ENCODE peak calls at places on chromosomes 7 and 10, in eight cellular contexts. V is kidney tubule cell, B is CD14-positive monocyte, D is DMS79 treated with DMSO at 0.1 percent for 48 hours, O is dermis microvascular lymphatic vessel endothelial cell, P is T-helper 2 cell, R is right lobe of liver, W is EH. H is an unnamed sample.

GRCh38 chr10:137606-138005 is 2.4 kb downstream of the ZMYND11 start:
- DNase-seq in V (peak), B (no peak), D (no peak), O (no peak), P (no peak), R (no peak), W (peak), H (peak)

GRCh38 chr7:43193905-43194304 is 81.5 kb downstream of the HECW1 start:
- DNase-seq in V (no peak), B (no peak), D (no peak), O (no peak), P (no peak), R (no peak), W (no peak), H (no peak)

GRCh38 chr7:105224884-105225651 is 163.7 kb downstream of the SRPK2 start:
- DNase-seq in V (peak), B (no peak), D (no peak), O (peak), P (peak), R (no peak), W (peak), H (peak)

GRCh38 chr7:100220833-100221718 is 1.3 kb downstream of the PVRIG start:
- DNase-seq in V (no peak), B (no peak), D (no peak), O (no peak), P (peak), R (no peak), W (no peak), H (no peak)

GRCh38 chr10:102678842-102679289 is 34.6 kb downstream of the TRIM8 start:
- DNase-seq in V (peak), B (peak), D (no peak), O (peak), P (no peak), R (peak), W (peak), H (peak)

GRCh38 chr7:85840532-85840931 is 653.7 kb upstream of the SEMA3D start:
- DNase-seq in V (no peak), B (no peak), D (no peak), O (no peak), P (no peak), R (no peak), W (no peak), H (no peak)

GRCh38 chr10:14648042-14648765 is 126.5 kb downstream of the FAM107B start:
- DNase-seq in V (peak), B (peak), D (peak), O (peak), P (peak), R (no peak), W (peak), H (peak)

GRCh38 chr10:131702521-131703356 is 198.1 kb upstream of the PPP2R2D start:
- DNase-seq in V (no peak), B (no peak), D (no peak), O (no peak), P (no peak), R (no peak), W (no peak), H (no peak)

GRCh38 chr7:26153823-26154783 is 2.1 kb downstream of the NFE2L3 start:
- DNase-seq in V (peak), B (peak), D (no peak), O (no peak), P (peak), R (no peak), W (peak), H (no peak)

GRCh38 chr7:16318989-16319915 is 102.1 kb downstream of the CRPPA start:
- DNase-seq in V (peak), B (no peak), D (no peak), O (no peak), P (no peak), R (no peak), W (peak), H (no peak)

GRCh38 chr7:70474639-70475234 is 657.2 kb upstream of the GALNT17 start:
- DNase-seq in V (no peak), B (no peak), D (peak), O (no peak), P (no peak), R (peak), W (no peak), H (no peak)

H was measured in adipocyte.